ENCODE peak calls at places on chromosomes 7 and 10, in nine cellular contexts. Q is KBM-7; T is foreskin melanocyte; J is brain microvascular endothelial cell; R is GM12865; C is stomach; H is T-helper 2 cell; G is A172; A is stimulated activated CD4-positive, alpha-beta T cell treated with anti-CD3 and anti-CD28 coated beads, Interleukin-4, amount 100 ng/mL, for 4 hours. N is an unnamed sample.

GRCh38 chr7:19930851-19931250 is 157.4 kb upstream of the TMEM196 start:
- DNase-seq in Q (no peak), T (no peak), J (no peak), R (no peak), C (no peak), H (no peak), G (no peak), A (no peak), N (no peak)

GRCh38 chr10:121459765-121460453 is 138.3 kb downstream of the FGFR2 start:
- DNase-seq in Q (no peak), T (no peak), J (no peak), R (no peak), C (no peak), H (no peak), G (no peak), A (no peak), N (no peak)

GRCh38 chr7:128948312-128948973 is 10.7 kb downstream of the IRF5 start:
- DNase-seq in Q (no peak), T (no peak), J (no peak), R (no peak), C (no peak), H (no peak), G (no peak), A (no peak), N (no peak)

GRCh38 chr7:157784114-157784835 is 447.5 kb downstream of the DNAJB6 start:
- DNase-seq in Q (no peak), T (no peak), J (no peak), R (no peak), C (no peak), H (no peak), G (no peak), A (no peak), N (no peak)

GRCh38 chr7:151672706-151673105 is 153.0 kb upstream of the RHEB start:
- DNase-seq in Q (no peak), T (no peak), J (no peak), R (no peak), C (no peak), H (no peak), G (no peak), A (no peak), N (no peak)

GRCh38 chr7:51160990-51161615 is 155.5 kb downstream of the COBL start:
- DNase-seq in Q (peak), T (peak), J (peak), R (peak), C (peak), H (no peak), G (peak), A (peak), N (peak)

GRCh38 chr7:156475666-156476065 is 164.9 kb upstream of the RNF32 start:
- DNase-seq in Q (no peak), T (no peak), J (peak), R (no peak), C (no peak), H (no peak), G (peak), A (no peak), N (no peak)

GRCh38 chr10:119705434-119705831 is 20.4 kb upstream of the INPP5F start:
- DNase-seq in Q (no peak), T (no peak), J (no peak), R (peak), C (no peak), H (no peak), G (no peak), A (no peak), N (no peak)

GRCh38 chr7:12017046-12017445 is 185.0 kb upstream of the THSD7A start:
- DNase-seq in Q (no peak), T (peak), J (no peak), R (no peak), C (no peak), H (no peak), G (no peak), A (no peak), N (no peak)

GRCh38 chr10:44306762-44307161 is 78.1 kb downstream of the CXCL12 start:
- DNase-seq in Q (peak), T (no peak), J (no peak), R (peak), C (no peak), H (no peak), G (peak), A (no peak), N (peak)

GRCh38 chr10:121598261-121599249 is at the start of gene FGFR2:
- DNase-seq in Q (peak), T (peak), J (peak), R (peak), C (peak), H (no peak), G (peak), A (peak), N (no peak)

GRCh38 chr10:103145860-103146466 is 47.1 kb downstream of the NT5C2 start:
- DNase-seq in Q (no peak), T (peak), J (peak), R (no peak), C (peak), H (no peak), G (peak), A (no peak), N (no peak)

GRCh38 chr7:50699143-50699542 is 83.6 kb downstream of the GRB10 start:
- DNase-seq in Q (no peak), T (no peak), J (no peak), R (no peak), C (no peak), H (no peak), G (no peak), A (no peak), N (no peak)

GRCh38 chr7:1028775-1029636 is 15.3 kb upstream of the GPR146 start:
- DNase-seq in Q (peak), T (peak), J (peak), R (peak), C (peak), H (no peak), G (peak), A (peak), N (no peak)

GRCh38 chr7:138865843-138866242 is 67.8 kb upstream of the ATP6V0A4 start:
- DNase-seq in Q (peak), T (no peak), J (peak), R (peak), C (no peak), H (no peak), G (no peak), A (no peak), N (peak)

GRCh38 chr10:90968448-90969086 is 47.7 kb upstream of the ANKRD1 start:
- DNase-seq in Q (no peak), T (peak), J (peak), R (no peak), C (no peak), H (no peak), G (peak), A (no peak), N (no peak)

GRCh38 chr7:2525161-2525930 is 5.8 kb downstream of the LFNG start:
- DNase-seq in Q (no peak), T (no peak), J (no peak), R (no peak), C (no peak), H (no peak), G (no peak), A (no peak), N (no peak)

GRCh38 chr7:43540463-43540862 is 42.4 kb upstream of the STK17A start:
- DNase-seq in Q (no peak), T (no peak), J (no peak), R (no peak), C (no peak), H (no peak), G (no peak), A (no peak), N (no peak)